ENCODE peak calls at places on chromosomes 3 and 15, in six cellular contexts. One of them, this sample, is unnamed.

GRCh38 chr3:196915375-196915774 is 27.0 kb downstream of the NCBP2 start:
- DNase-seq in nucleus accumbens: no peak
- DNase-seq in astrocyte: no peak
- DNase-seq in stimulated activated CD4-positive, alpha-beta T cell treated with anti-CD3 and anti-CD28 coated beads, TNF-alpha, amount 100 ng/mL, for 4 hours: no peak
- DNase-seq in GM04504: no peak
- DNase-seq in fibroblast of pulmonary artery: no peak
- DNase-seq in this sample: no peak

GRCh38 chr15:59892995-59893394 is 111.1 kb upstream of the FOXB1 start:
- DNase-seq in stimulated activated CD4-positive, alpha-beta T cell treated with anti-CD3 and anti-CD28 coated beads, TNF-alpha, amount 100 ng/mL, for 4 hours: no peak
- DNase-seq in nucleus accumbens: no peak
- DNase-seq in astrocyte: peak; percentile 10
- DNase-seq in fibroblast of pulmonary artery: peak; percentile 40
- DNase-seq in GM04504: no peak
- DNase-seq in this sample: no peak

GRCh38 chr15:40103124-40103858 is 5.4 kb downstream of the BMF start:
- DNase-seq in stimulated activated CD4-positive, alpha-beta T cell treated with anti-CD3 and anti-CD28 coated beads, TNF-alpha, amount 100 ng/mL, for 4 hours: no peak
- DNase-seq in GM04504: peak; percentile 76
- DNase-seq in astrocyte: peak; percentile 71
- DNase-seq in fibroblast of pulmonary artery: peak; percentile 58
- DNase-seq in nucleus accumbens: peak; percentile 76
- DNase-seq in this sample: no peak

GRCh38 chr15:27820232-27820631 is 278.9 kb downstream of the OCA2 start:
- DNase-seq in astrocyte: peak; percentile 65
- DNase-seq in nucleus accumbens: no peak
- DNase-seq in fibroblast of pulmonary artery: peak; percentile 8
- DNase-seq in GM04504: peak; percentile 11
- DNase-seq in stimulated activated CD4-positive, alpha-beta T cell treated with anti-CD3 and anti-CD28 coated beads, TNF-alpha, amount 100 ng/mL, for 4 hours: no peak
- DNase-seq in this sample: no peak

GRCh38 chr15:71659730-71660067 is 150.7 kb upstream of the NR2E3 start:
- DNase-seq in nucleus accumbens: no peak
- DNase-seq in astrocyte: peak; percentile 25
- DNase-seq in stimulated activated CD4-positive, alpha-beta T cell treated with anti-CD3 and anti-CD28 coated beads, TNF-alpha, amount 100 ng/mL, for 4 hours: no peak
- DNase-seq in fibroblast of pulmonary artery: no peak
- DNase-seq in GM04504: no peak
- DNase-seq in this sample: no peak

GRCh38 chr3:135908225-135908624 is 57.3 kb upstream of the PPP2R3A start:
- DNase-seq in nucleus accumbens: no peak
- DNase-seq in fibroblast of pulmonary artery: no peak
- DNase-seq in GM04504: no peak
- DNase-seq in astrocyte: no peak
- DNase-seq in stimulated activated CD4-positive, alpha-beta T cell treated with anti-CD3 and anti-CD28 coated beads, TNF-alpha, amount 100 ng/mL, for 4 hours: no peak
- DNase-seq in this sample: no peak

GRCh38 chr3:79835701-79836100 is 67.9 kb upstream of the ROBO1 start:
- DNase-seq in fibroblast of pulmonary artery: no peak
- DNase-seq in astrocyte: no peak
- DNase-seq in GM04504: no peak
- DNase-seq in stimulated activated CD4-positive, alpha-beta T cell treated with anti-CD3 and anti-CD28 coated beads, TNF-alpha, amount 100 ng/mL, for 4 hours: no peak
- DNase-seq in nucleus accumbens: no peak
- DNase-seq in this sample: no peak

GRCh38 chr15:90953947-90954711 is 555 bp upstream of the RCCD1 start:
- DNase-seq in astrocyte: no peak
- DNase-seq in fibroblast of pulmonary artery: no peak
- DNase-seq in nucleus accumbens: no peak
- DNase-seq in GM04504: no peak
- DNase-seq in stimulated activated CD4-positive, alpha-beta T cell treated with anti-CD3 and anti-CD28 coated beads, TNF-alpha, amount 100 ng/mL, for 4 hours: no peak
- DNase-seq in this sample: no peak

GRCh38 chr3:98699132-98699531 is 64.0 kb upstream of the ST3GAL6 start:
- DNase-seq in stimulated activated CD4-positive, alpha-beta T cell treated with anti-CD3 and anti-CD28 coated beads, TNF-alpha, amount 100 ng/mL, for 4 hours: no peak
- DNase-seq in astrocyte: no peak
- DNase-seq in nucleus accumbens: no peak
- DNase-seq in fibroblast of pulmonary artery: no peak
- DNase-seq in GM04504: no peak
- DNase-seq in this sample: no peak

This sample was measured in activated CD8-positive, alpha-beta T cell treated with anti-CD3 and anti-CD28 coated beads, Interleukin-2, amount 10 ng/mL, durations not matched to agents 7 days and 5 days.